ENCODE peak calls at places on chromosomes 3 and 15, in four cellular contexts. O, F, L and Y are unnamed samples.
A peak's percentile ranks its signal among the peaks of the same experiment; 100 is the strongest.

GRCh38 chr3:108780235-108780634 is 23.0 kb upstream of the RETNLB start:
- DNase-seq in L (no peak), O (no peak), F (no peak), Y (no peak)

GRCh38 chr3:166837535-166837934 is 542.6 kb downstream of the ZBBX start:
- DNase-seq in L (no peak), O (peak; percentile 20), F (peak; percentile 26), Y (peak; percentile 32)

GRCh38 chr15:31104048-31104447 is 2.5 kb upstream of the TRPM1 start:
- DNase-seq in L (no peak), F (no peak), O (no peak), Y (no peak)

GRCh38 chr3:52931328-52931727 is 34.0 kb upstream of the STIMATE start:
- DNase-seq in F (no peak), O (no peak), L (no peak), Y (no peak)

GRCh38 chr15:89129123-89129815 is 41.0 kb downstream of the ABHD2 start:
- DNase-seq in F (peak; percentile 63), L (peak; percentile 60), O (peak; percentile 81), Y (no peak)

GRCh38 chr3:53161345-53161819 is 373 bp downstream of the PRKCD start:
- DNase-seq in F (peak; percentile 43), O (peak; percentile 24), L (peak; percentile 46), Y (no peak)

GRCh38 chr3:116000315-116000714 is 377.0 kb downstream of the GAP43 start:
- DNase-seq in O (no peak), F (no peak), L (peak; percentile 67), Y (peak; percentile 20)

GRCh38 chr3:62823461-62824050 is 51.7 kb downstream of the CADPS start:
- DNase-seq in F (no peak), O (no peak), L (no peak), Y (no peak)

GRCh38 chr15:49876401-49877038 is 242.5 kb downstream of the ATP8B4 start:
- DNase-seq in O (peak; percentile 53), L (no peak), F (peak; percentile 4), Y (no peak)

GRCh38 chr15:62957130-62957529 is 85.4 kb upstream of the TPM1 start:
- DNase-seq in F (no peak), O (no peak), L (no peak), Y (no peak)

GRCh38 chr3:194134231-194134756 is 1.7 kb upstream of the HES1 start:
- DNase-seq in O (no peak), L (no peak), F (peak; percentile 49), Y (no peak)

GRCh38 chr15:70156781-70157261 is 59.1 kb upstream of the TLE3 start:
- DNase-seq in F (no peak), O (no peak), L (no peak), Y (no peak)

GRCh38 chr15:83510001-83510400 is 62.9 kb downstream of the SH3GL3 start:
- DNase-seq in O (no peak), F (no peak), L (no peak), Y (no peak)

GRCh38 chr3:170383567-170383966 is 26.1 kb downstream of the SKIL start:
- DNase-seq in F (no peak), L (no peak), O (no peak), Y (no peak)

GRCh38 chr3:119690043-119690656 is 12.7 kb upstream of the CFAP91 start:
- DNase-seq in O (no peak), L (peak; percentile 20), F (peak; percentile 39), Y (peak; percentile 18)

GRCh38 chr15:63094495-63094931 is 27.1 kb upstream of the LACTB start:
- DNase-seq in L (no peak), F (no peak), O (no peak), Y (peak; percentile 49)

GRCh38 chr3:32910954-32911353 is 40.5 kb upstream of the CCR4 start:
- DNase-seq in L (peak; percentile 2), O (no peak), F (no peak), Y (no peak)

GRCh38 chr3:116029286-116029685 is 406.0 kb downstream of the GAP43 start:
- DNase-seq in F (no peak), L (no peak), O (no peak), Y (no peak)

GRCh38 chr3:61948699-61949305 is 387.4 kb downstream of the PTPRG start:
- DNase-seq in F (no peak), O (no peak), L (no peak), Y (no peak)

GRCh38 chr3:188583476-188584161 is 429.7 kb downstream of the LPP start:
- DNase-seq in O (no peak), L (no peak), F (no peak), Y (no peak)

GRCh38 chr3:5170975-5171374 is 16.5 kb upstream of the EDEM1 start:
- DNase-seq in L (no peak), F (no peak), O (no peak), Y (no peak)

GRCh38 chr3:103195201-103195600 is 760.4 kb downstream of the ZPLD1 start:
- DNase-seq in L (no peak), F (no peak), O (no peak), Y (no peak)

GRCh38 chr3:31361391-31362273 is 171.1 kb upstream of the STT3B start:
- DNase-seq in F (no peak), L (no peak), O (no peak), Y (no peak)

GRCh38 chr3:177905173-177905894 is 630.9 kb upstream of the KCNMB2 start:
- DNase-seq in O (no peak), L (no peak), F (no peak), Y (no peak)

GRCh38 chr15:68555348-68556037 is 23.3 kb upstream of the CORO2B start:
- DNase-seq in L (no peak), O (no peak), F (no peak), Y (no peak)

GRCh38 chr15:34783986-34784385 is 11.4 kb downstream of the ACTC1 start:
- DNase-seq in O (no peak), L (no peak), F (no peak), Y (no peak)

GRCh38 chr3:10524799-10525301 is 19.5 kb upstream of the ATP2B2 start:
- DNase-seq in O (no peak), L (no peak), F (no peak), Y (no peak)

GRCh38 chr3:51538459-51539290 is at the start of gene RAD54L2:
- DNase-seq in O (peak; percentile 85), L (peak; percentile 80), F (peak; percentile 87), Y (peak; percentile 61)

GRCh38 chr3:120908803-120909601 is 997 bp downstream of the STXBP5L start:
- DNase-seq in O (peak; percentile 62), L (no peak), F (no peak), Y (no peak)

GRCh38 chr3:39292961-39293360 is 13.1 kb upstream of the CX3CR1 start:
- DNase-seq in F (no peak), O (no peak), L (no peak), Y (no peak)

GRCh38 chr15:92666780-92667179 is 11.2 kb upstream of the FAM174B start:
- DNase-seq in L (no peak), F (no peak), O (no peak), Y (no peak)

GRCh38 chr15:99925661-99926461 is 192.6 kb upstream of the LYSMD4 start:
- DNase-seq in F (no peak), L (peak; percentile 35), O (peak; percentile 61), Y (no peak)

GRCh38 chr3:197205265-197205664 is 93.1 kb downstream of the DLG1 start:
- DNase-seq in O (no peak), F (no peak), L (no peak), Y (no peak)

GRCh38 chr3:183159319-183159718 is 3.2 kb downstream of the LAMP3 start:
- DNase-seq in O (no peak), F (peak; percentile 21), L (peak; percentile 47), Y (no peak)

GRCh38 chr3:184227481-184227935 is 1.9 kb upstream of the VWA5B2 start:
- DNase-seq in O (peak; percentile 72), F (peak; percentile 63), L (peak; percentile 79), Y (peak; percentile 44)

GRCh38 chr3:45952456-45952855 is 9.2 kb downstream of the CXCR6 start:
- DNase-seq in L (no peak), O (no peak), F (no peak), Y (no peak)

GRCh38 chr3:45951946-45952345 is 8.7 kb downstream of the CXCR6 start:
- DNase-seq in O (no peak), L (no peak), F (no peak), Y (no peak)

GRCh38 chr3:45950131-45950530 is 6.9 kb downstream of the CXCR6 start:
- DNase-seq in L (no peak), F (no peak), O (no peak), Y (no peak)

GRCh38 chr3:45949432-45949831 is 6.2 kb downstream of the CXCR6 start:
- DNase-seq in O (no peak), L (no peak), F (no peak), Y (no peak)

GRCh38 chr3:45950686-45951600 is 7.7 kb downstream of the CXCR6 start:
- DNase-seq in O (no peak), F (no peak), L (no peak), Y (no peak)
- TF ChIP-seq ELF4 in O (no peak), F (no peak), L (no peak), Y (no peak)

DNA sequence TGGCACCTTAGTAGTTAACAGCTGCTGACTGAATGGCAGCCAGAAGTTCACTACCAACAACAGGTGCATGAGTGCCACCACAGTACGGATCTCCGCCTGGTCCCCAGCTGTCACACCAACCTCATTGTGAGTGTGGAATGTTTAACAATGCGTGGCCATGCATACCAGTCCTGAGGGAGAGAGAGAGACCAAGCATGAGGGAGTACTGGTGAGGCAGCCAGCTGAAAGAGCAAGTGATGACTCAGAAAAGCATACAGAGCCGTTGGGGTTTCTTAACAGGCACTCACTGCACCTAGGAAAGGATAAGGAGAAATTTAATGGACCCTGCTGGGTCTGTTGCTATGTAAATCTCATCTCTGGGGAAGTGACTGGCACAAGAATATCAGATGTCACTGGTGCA is 245.4 kb upstream of the ARPP21 start:
- DNase-seq in F (no peak), O (no peak), L (no peak), Y (no peak)
- TF ChIP-seq ELF4 in F (no peak), O (no peak), L (no peak), Y (no peak)

GRCh38 chr3:40505599-40506462 is at the start of gene ZNF620:
- DNase-seq in L (peak; percentile 78), F (peak; percentile 86), O (peak; percentile 88), Y (peak; percentile 92)
- TF ChIP-seq ELF4 in L (no peak), F (peak; percentile 42), O (no peak), Y (no peak)

GRCh38 chr15:84690342-84690741 is 25.6 kb downstream of the SEC11A start:
- DNase-seq in O (no peak), F (no peak), L (no peak), Y (no peak)

GRCh38 chr15:84689858-84690257 is 26.1 kb downstream of the SEC11A start:
- DNase-seq in O (no peak), L (no peak), F (no peak), Y (no peak)

GRCh38 chr15:84681822-84682221 is 23.8 kb upstream of the NMB start:
- DNase-seq in O (no peak), F (no peak), L (no peak), Y (no peak)

GRCh38 chr15:84684092-84684491 is 26.1 kb upstream of the NMB start:
- DNase-seq in L (no peak), F (no peak), O (no peak), Y (no peak)

DNA sequence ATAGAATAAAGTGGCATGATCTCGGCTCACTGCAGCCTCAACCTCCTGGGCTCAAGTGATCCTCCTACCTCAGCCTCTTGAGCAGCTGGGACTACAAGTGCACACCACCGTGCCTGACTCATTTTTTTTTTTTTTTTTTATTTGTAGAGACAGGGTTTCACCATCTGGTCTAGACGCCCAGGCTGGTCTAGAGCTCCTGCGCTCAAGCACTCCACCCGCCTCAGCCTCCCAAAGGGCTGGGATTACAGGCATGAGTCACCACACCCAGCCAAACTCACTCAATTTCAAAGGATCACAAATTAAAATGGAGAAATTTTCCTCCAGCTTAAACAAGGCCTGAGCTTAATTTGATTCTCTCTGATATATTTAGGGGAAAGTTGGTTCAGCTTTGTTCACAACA is 27.3 kb upstream of the NMB start:
- DNase-seq in L (no peak), O (no peak), F (no peak), Y (no peak)
- TF ChIP-seq ELF4 in L (no peak), O (no peak), F (no peak), Y (no peak)